ENCODE peak calls at places on chromosomes 16 and 17, in ten cellular contexts. B is H1, G is esophagus squamous epithelium, C is left ventricle myocardium inferior, O is heart left ventricle, P is sigmoid colon, V is right atrium auricular region, J is ascending aorta, F is esophagus muscularis mucosa, M is retinal pigment epithelial cell. E is an unnamed sample.

GRCh38 chr17:80877829-80878303 is 113.8 kb upstream of the CHMP6 start:
- DNase-seq in F (no peak), G (no peak), B (no peak), P (no peak), J (no peak), V (no peak), C (peak), M (no peak), O (no peak), E (no peak)

GRCh38 chr17:39867084-39867890 is 715 bp upstream of the ZPBP2 start:
- DNase-seq in O (no peak), G (no peak), F (no peak), B (no peak), M (no peak), P (no peak), C (no peak), J (no peak), V (no peak), E (no peak)

GRCh38 chr17:67506966-67507365 is 129.9 kb downstream of the PITPNC1 start:
- DNase-seq in G (no peak), M (no peak), J (no peak), F (no peak), O (no peak), B (no peak), V (no peak), P (no peak), C (no peak), E (no peak)

GRCh38 chr16:67667817-67668494 is 1.3 kb downstream of the C16orf86 start:
- DNase-seq in P (peak), C (peak), B (peak), M (peak), O (peak), G (peak), J (peak), V (peak), F (peak), E (peak)

GRCh38 chr17:66691644-66692500 is 143.0 kb upstream of the CACNG5 start:
- DNase-seq in C (no peak), P (no peak), F (no peak), G (no peak), B (no peak), O (no peak), J (peak), M (no peak), V (no peak), E (no peak)

GRCh38 chr17:57256708-57257112 is 387 bp downstream of the MSI2 start:
- DNase-seq in P (peak), F (no peak), O (peak), M (no peak), B (no peak), V (no peak), C (peak), G (no peak), J (peak), E (no peak)

GRCh38 chr17:74865504-74866197 is 6.0 kb upstream of the GRIN2C start:
- DNase-seq in P (no peak), M (no peak), C (no peak), O (no peak), B (no peak), V (no peak), J (no peak), F (no peak), G (no peak), E (no peak)

GRCh38 chr16:25258856-25259179 is 1.2 kb upstream of the ZKSCAN2 start:
- DNase-seq in F (no peak), P (no peak), B (no peak), C (no peak), O (no peak), V (no peak), M (no peak), G (no peak), J (no peak), E (no peak)

GRCh38 chr16:88533945-88534641 is 36.1 kb upstream of the ZC3H18 start:
- DNase-seq in B (peak), G (no peak), V (peak), C (peak), O (peak), P (peak), J (peak), M (no peak), F (no peak), E (peak)

GRCh38 chr17:9230346-9230745 is 209.0 kb downstream of the NTN1 start:
- DNase-seq in C (no peak), G (no peak), V (no peak), M (no peak), O (no peak), J (no peak), F (no peak), B (no peak), P (no peak), E (no peak)

GRCh38 chr16:78444-79145 is 570 bp downstream of the MPG start:
- DNase-seq in V (no peak), G (no peak), M (no peak), F (no peak), P (peak), C (peak), J (peak), O (peak), B (no peak), E (peak)

GRCh38 chr17:12620200-12620720 is 45.4 kb upstream of the MYOCD start:
- DNase-seq in O (no peak), M (no peak), J (no peak), C (no peak), V (no peak), B (no peak), F (no peak), G (no peak), P (no peak), E (no peak)

GRCh38 chr16:89801800-89802199 is 14.6 kb downstream of the FANCA start:
- DNase-seq in F (no peak), V (no peak), C (no peak), B (no peak), O (no peak), P (no peak), M (peak), G (no peak), J (no peak), E (no peak)

GRCh38 chr16:86026136-86026905 is 127.4 kb downstream of the IRF8 start:
- DNase-seq in G (no peak), P (peak), M (no peak), V (no peak), C (no peak), J (no peak), O (no peak), B (no peak), F (no peak), E (no peak)

GRCh38 chr16:56260378-56260987 is 69.2 kb downstream of the GNAO1 start:
- DNase-seq in J (no peak), M (no peak), C (no peak), V (no peak), G (no peak), B (no peak), F (no peak), O (no peak), P (peak), E (no peak)
- TF ChIP-seq CTCF in J (no peak), M (no peak), C (no peak), V (no peak), G (no peak), B (no peak), F (no peak), O (no peak), P (no peak), E (no peak)

GRCh38 chr17:50181601-50182345 is 16.0 kb downstream of the SGCA start:
- DNase-seq in M (peak), B (no peak), J (no peak), P (no peak), V (no peak), O (no peak), C (no peak), F (no peak), G (no peak), E (no peak)
- TF ChIP-seq CTCF in M (peak), B (no peak), J (no peak), P (no peak), V (no peak), O (no peak), C (no peak), F (no peak), G (no peak), E (no peak)

GRCh38 chr17:76032073-76032779 is 5.1 kb upstream of the EVPL start:
- DNase-seq in J (no peak), M (no peak), G (no peak), B (no peak), O (no peak), P (no peak), C (no peak), V (no peak), F (no peak), E (no peak)
- TF ChIP-seq CTCF in J (no peak), M (peak), G (no peak), B (no peak), O (no peak), P (no peak), C (no peak), V (no peak), F (no peak), E (no peak)

DNA sequence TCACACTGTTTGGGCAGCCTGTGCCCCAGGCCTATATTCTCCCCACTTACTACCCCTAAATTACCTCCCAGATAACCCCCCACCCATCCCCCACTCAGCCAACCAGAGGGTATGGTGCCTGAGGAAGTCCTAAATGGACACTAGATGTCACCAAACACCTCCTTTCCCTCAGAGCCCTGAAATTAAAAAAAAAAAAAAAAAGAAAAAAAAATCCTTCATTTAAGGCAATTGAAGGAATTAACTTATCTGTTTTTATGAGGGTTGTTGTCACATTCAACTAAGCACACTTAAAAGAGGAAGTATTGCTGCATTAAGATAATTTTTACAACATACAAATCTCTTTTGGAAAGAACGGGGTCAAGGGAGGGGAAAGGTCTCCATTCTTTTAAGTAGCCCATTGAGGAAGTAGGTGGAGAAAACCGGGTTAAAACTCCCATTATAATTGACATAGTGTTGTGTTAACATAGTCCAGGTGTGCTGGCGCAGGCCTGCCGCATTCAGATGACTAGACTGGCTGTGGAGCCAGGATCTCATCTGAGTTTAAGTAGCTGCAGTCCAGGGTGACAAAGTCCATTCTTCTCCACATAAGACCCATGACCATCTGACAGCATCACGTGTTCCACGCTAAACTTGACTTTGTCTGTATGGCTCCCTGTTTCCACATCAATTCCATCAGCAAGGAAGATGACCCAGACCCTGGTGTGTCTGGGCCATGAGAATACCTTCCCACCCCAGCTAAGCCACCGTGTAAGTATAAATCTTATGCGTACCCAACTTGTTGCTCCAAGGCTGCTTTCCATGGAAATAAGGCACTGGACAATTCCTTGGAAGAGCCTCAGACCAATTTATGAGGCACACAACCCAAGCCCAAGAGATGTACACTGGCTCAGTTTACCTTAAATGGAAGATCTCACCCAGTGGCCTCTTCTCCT is 46.4 kb downstream of the SNX11 start:
- DNase-seq in C (no peak), B (no peak), O (no peak), P (no peak), G (no peak), V (no peak), F (no peak), M (no peak), J (no peak), E (peak)
- TF ChIP-seq CTCF in C (peak), B (peak), O (no peak), P (no peak), G (no peak), V (no peak), F (peak), M (peak), J (no peak), E (no peak)

DNA sequence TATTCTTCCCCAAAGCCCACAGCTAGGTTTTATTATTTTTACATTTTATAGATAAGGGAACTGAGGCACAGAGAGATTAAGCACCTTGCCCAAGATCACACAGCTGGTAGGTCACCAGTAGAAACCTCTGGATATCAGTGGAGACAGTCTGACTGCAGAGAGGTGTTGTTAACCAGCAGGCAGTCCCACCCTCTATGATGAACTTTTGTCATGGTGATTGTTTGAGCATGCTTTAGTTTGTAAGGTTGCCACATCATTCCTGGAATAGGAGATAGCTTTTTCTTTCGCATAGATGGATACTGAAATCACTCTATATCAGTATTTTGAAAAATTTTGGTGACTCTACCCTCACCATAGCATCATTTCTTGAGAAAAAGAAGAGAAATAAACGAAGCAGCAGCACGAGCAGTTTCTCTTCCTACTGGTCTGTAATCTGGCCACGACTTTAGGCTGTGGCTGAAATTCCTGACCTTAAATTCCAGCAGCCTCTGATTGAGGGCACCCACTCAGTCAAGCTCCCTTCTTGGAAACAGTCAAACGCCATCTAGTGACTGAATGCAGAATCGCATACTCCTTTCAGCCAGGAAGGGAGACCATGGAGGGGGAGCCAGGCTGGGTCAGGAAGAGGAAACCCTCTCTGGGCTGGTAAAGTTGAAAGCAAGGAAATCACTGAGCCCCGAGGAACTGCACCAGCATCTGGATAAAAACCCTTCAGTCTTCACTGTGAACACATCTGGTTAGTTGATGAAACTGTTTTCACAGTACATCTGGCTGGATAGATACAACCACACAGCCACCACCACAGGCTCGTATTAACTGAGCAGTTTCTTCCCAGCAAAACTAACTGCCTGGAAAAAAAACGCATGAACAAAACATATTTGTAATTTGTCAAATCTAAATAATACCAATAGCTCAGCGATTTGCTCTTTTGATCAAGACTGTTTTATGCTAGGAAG is 108.4 kb upstream of the XYLT1 start:
- DNase-seq in F (no peak), V (peak), G (no peak), B (peak), C (no peak), M (peak), O (peak), J (peak), P (peak), E (peak)
- TF ChIP-seq CTCF in F (no peak), V (peak), G (peak), B (peak), C (peak), M (peak), O (peak), J (peak), P (peak), E (peak)

DNA sequence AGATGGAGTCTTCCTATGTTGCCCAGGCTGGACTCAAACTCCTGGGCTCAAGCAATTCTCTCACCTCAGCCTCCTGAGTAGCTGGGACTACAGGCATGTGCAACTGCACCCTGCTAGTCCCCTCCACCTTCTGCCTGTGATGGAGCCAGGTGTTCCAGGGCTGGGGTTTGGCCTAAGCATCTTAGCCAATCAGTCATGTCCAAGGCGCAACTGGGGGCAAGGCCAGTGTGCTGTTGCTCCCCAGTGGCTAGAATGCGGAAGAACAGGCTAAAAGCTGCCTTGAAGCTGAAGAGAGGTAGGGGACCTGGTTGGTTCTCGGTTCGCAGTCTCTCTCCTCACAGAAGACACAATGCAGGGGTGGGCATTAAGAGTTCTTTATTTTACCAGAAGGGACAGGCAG is 18.6 kb downstream of the FLOT2 start:
- DNase-seq in V (no peak), O (no peak), G (no peak), M (no peak), F (no peak), B (peak), J (no peak), C (no peak), P (no peak), E (peak)
- TF ChIP-seq CTCF in V (no peak), O (no peak), G (no peak), M (peak), F (peak), B (peak), J (no peak), C (no peak), P (no peak), E (peak)

E was measured in endothelial cell.